ENCODE peak calls at places on chromosome 20, in five cellular contexts. One of them, this sample, is unnamed.

GRCh38 chr20:57480444-57481152 is 44.3 kb downstream of the CTCFL start:
- DNase-seq in activated T-cell treated with anti-CD3 and anti-CD28 coated beads for 1 hour: peak; percentile 10
- DNase-seq in T-helper 2 cell: no peak
- DNase-seq in glutamatergic neuron: no peak
- DNase-seq in mesenchymal stem cell: no peak
- DNase-seq in this sample: peak; percentile 80

GRCh38 chr20:46357030-46357514 is 48.8 kb upstream of the CDH22 start:
- DNase-seq in activated T-cell treated with anti-CD3 and anti-CD28 coated beads for 1 hour: no peak
- DNase-seq in T-helper 2 cell: no peak
- DNase-seq in glutamatergic neuron: no peak
- DNase-seq in mesenchymal stem cell: no peak
- DNase-seq in this sample: no peak

GRCh38 chr20:37519508-37520416 is 1.3 kb upstream of the NNAT start:
- DNase-seq in activated T-cell treated with anti-CD3 and anti-CD28 coated beads for 1 hour: no peak
- DNase-seq in T-helper 2 cell: no peak
- DNase-seq in glutamatergic neuron: peak; percentile 35
- DNase-seq in mesenchymal stem cell: peak; percentile 12
- DNase-seq in this sample: no peak

GRCh38 chr20:3315110-3315509 is 76.1 kb upstream of the SLC4A11 start:
- DNase-seq in activated T-cell treated with anti-CD3 and anti-CD28 coated beads for 1 hour: no peak
- DNase-seq in T-helper 2 cell: no peak
- DNase-seq in glutamatergic neuron: no peak
- DNase-seq in mesenchymal stem cell: no peak
- DNase-seq in this sample: no peak

GRCh38 chr20:2086177-2086979 is 15.2 kb upstream of the STK35 start:
- DNase-seq in activated T-cell treated with anti-CD3 and anti-CD28 coated beads for 1 hour: no peak
- DNase-seq in T-helper 2 cell: no peak
- DNase-seq in glutamatergic neuron: no peak
- DNase-seq in mesenchymal stem cell: no peak
- DNase-seq in this sample: peak; percentile 44

GRCh38 chr20:20461526-20461925 is 93.6 kb downstream of the INSM1 start:
- DNase-seq in activated T-cell treated with anti-CD3 and anti-CD28 coated beads for 1 hour: no peak
- DNase-seq in T-helper 2 cell: no peak
- DNase-seq in glutamatergic neuron: no peak
- DNase-seq in mesenchymal stem cell: no peak
- DNase-seq in this sample: peak; percentile 95

GRCh38 chr20:34704177-34705007 is at the start of gene TP53INP2:
- DNase-seq in activated T-cell treated with anti-CD3 and anti-CD28 coated beads for 1 hour: peak; percentile 75
- DNase-seq in T-helper 2 cell: peak; percentile 85
- DNase-seq in glutamatergic neuron: peak; percentile 95
- DNase-seq in mesenchymal stem cell: peak; percentile 95
- DNase-seq in this sample: peak; percentile 71

GRCh38 chr20:55641497-55641896 is 363.8 kb downstream of the CBLN4 start:
- DNase-seq in activated T-cell treated with anti-CD3 and anti-CD28 coated beads for 1 hour: no peak
- DNase-seq in T-helper 2 cell: no peak
- DNase-seq in glutamatergic neuron: no peak
- DNase-seq in mesenchymal stem cell: no peak
- DNase-seq in this sample: no peak

GRCh38 chr20:13302647-13303425 is 81.8 kb downstream of the ISM1 start:
- DNase-seq in activated T-cell treated with anti-CD3 and anti-CD28 coated beads for 1 hour: peak; percentile 22
- DNase-seq in T-helper 2 cell: no peak
- DNase-seq in glutamatergic neuron: peak; percentile 69
- DNase-seq in mesenchymal stem cell: peak; percentile 25
- DNase-seq in this sample: peak; percentile 14

GRCh38 chr20:63979549-63980316 is at the start of gene SAMD10:
- DNase-seq in activated T-cell treated with anti-CD3 and anti-CD28 coated beads for 1 hour: peak; percentile 54
- DNase-seq in T-helper 2 cell: peak; percentile 39
- DNase-seq in glutamatergic neuron: peak; percentile 62
- DNase-seq in mesenchymal stem cell: peak; percentile 70
- DNase-seq in this sample: peak; percentile 64

GRCh38 chr20:10322073-10323012 is 103.7 kb downstream of the SNAP25 start:
- DNase-seq in activated T-cell treated with anti-CD3 and anti-CD28 coated beads for 1 hour: no peak
- DNase-seq in T-helper 2 cell: no peak
- DNase-seq in glutamatergic neuron: no peak
- DNase-seq in mesenchymal stem cell: no peak
- DNase-seq in this sample: no peak

GRCh38 chr20:22248052-22248667 is 336.2 kb downstream of the FOXA2 start:
- DNase-seq in activated T-cell treated with anti-CD3 and anti-CD28 coated beads for 1 hour: no peak
- DNase-seq in T-helper 2 cell: no peak
- DNase-seq in glutamatergic neuron: peak; percentile 45
- DNase-seq in mesenchymal stem cell: no peak
- DNase-seq in this sample: peak; percentile 10

GRCh38 chr20:54318892-54319291 is 111.0 kb downstream of the PFDN4 start:
- DNase-seq in activated T-cell treated with anti-CD3 and anti-CD28 coated beads for 1 hour: no peak
- DNase-seq in T-helper 2 cell: no peak
- DNase-seq in glutamatergic neuron: no peak
- DNase-seq in mesenchymal stem cell: no peak
- DNase-seq in this sample: no peak

GRCh38 chr20:35881676-35882075 is 72.6 kb downstream of the SCAND1 start:
- DNase-seq in activated T-cell treated with anti-CD3 and anti-CD28 coated beads for 1 hour: no peak
- DNase-seq in T-helper 2 cell: no peak
- DNase-seq in glutamatergic neuron: no peak
- DNase-seq in mesenchymal stem cell: no peak
- DNase-seq in this sample: no peak

GRCh38 chr20:49306903-49307336 is 29.1 kb upstream of the ZNFX1 start:
- DNase-seq in activated T-cell treated with anti-CD3 and anti-CD28 coated beads for 1 hour: no peak
- DNase-seq in T-helper 2 cell: no peak
- DNase-seq in glutamatergic neuron: no peak
- DNase-seq in mesenchymal stem cell: no peak
- DNase-seq in this sample: peak; percentile 79

GRCh38 chr20:5714261-5715041 is 35.8 kb upstream of the SHLD1 start:
- DNase-seq in activated T-cell treated with anti-CD3 and anti-CD28 coated beads for 1 hour: peak; percentile 59
- DNase-seq in T-helper 2 cell: peak; percentile 38
- DNase-seq in glutamatergic neuron: no peak
- DNase-seq in mesenchymal stem cell: peak; percentile 85
- DNase-seq in this sample: no peak

GRCh38 chr20:49276895-49277785 is 717 bp downstream of the ZNFX1 start:
- DNase-seq in activated T-cell treated with anti-CD3 and anti-CD28 coated beads for 1 hour: peak; percentile 23
- DNase-seq in T-helper 2 cell: no peak
- DNase-seq in glutamatergic neuron: peak; percentile 39
- DNase-seq in mesenchymal stem cell: peak; percentile 45
- DNase-seq in this sample: no peak

GRCh38 chr20:38168791-38169589 is 3.9 kb upstream of the TGM2 start:
- DNase-seq in activated T-cell treated with anti-CD3 and anti-CD28 coated beads for 1 hour: no peak
- DNase-seq in T-helper 2 cell: no peak
- DNase-seq in glutamatergic neuron: no peak
- DNase-seq in mesenchymal stem cell: peak; percentile 58
- DNase-seq in this sample: no peak

GRCh38 chr20:53751394-53752368 is 158.0 kb upstream of the ZNF217 start:
- DNase-seq in activated T-cell treated with anti-CD3 and anti-CD28 coated beads for 1 hour: no peak
- DNase-seq in T-helper 2 cell: no peak
- DNase-seq in glutamatergic neuron: no peak
- DNase-seq in mesenchymal stem cell: peak; percentile 30
- DNase-seq in this sample: no peak

GRCh38 chr20:49579874-49580817 is 12.2 kb upstream of the PTGIS start:
- DNase-seq in activated T-cell treated with anti-CD3 and anti-CD28 coated beads for 1 hour: no peak
- DNase-seq in T-helper 2 cell: no peak
- DNase-seq in glutamatergic neuron: no peak
- DNase-seq in mesenchymal stem cell: no peak
- DNase-seq in this sample: no peak

GRCh38 chr20:57264908-57265648 is 1.4 kb downstream of the BMP7 start:
- DNase-seq in activated T-cell treated with anti-CD3 and anti-CD28 coated beads for 1 hour: no peak
- DNase-seq in T-helper 2 cell: no peak
- DNase-seq in glutamatergic neuron: peak; percentile 48
- DNase-seq in mesenchymal stem cell: no peak
- DNase-seq in this sample: peak; percentile 27

GRCh38 chr20:60138263-60139127 is 180.3 kb downstream of the CDH26 start:
- DNase-seq in activated T-cell treated with anti-CD3 and anti-CD28 coated beads for 1 hour: peak; percentile 14
- DNase-seq in T-helper 2 cell: no peak
- DNase-seq in glutamatergic neuron: no peak
- DNase-seq in mesenchymal stem cell: no peak
- DNase-seq in this sample: no peak